ENCODE peak calls at places on chromosome 16, in eight cellular contexts. One of them, this sample, is unnamed.

GRCh38 chr16:50386819-50387218 is 18.0 kb upstream of the BRD7 start:
- DNase-seq in OCI-LY7: no peak
- DNase-seq in NB4: no peak
- DNase-seq in GM23338: no peak
- DNase-seq in tibial nerve: no peak
- DNase-seq in skeletal muscle cell: no peak
- DNase-seq in BJ: no peak
- DNase-seq in epithelial cell of proximal tubule: no peak
- DNase-seq in this sample: no peak

GRCh38 chr16:83992624-83993023 is 24.6 kb downstream of the NECAB2 start:
- DNase-seq in OCI-LY7: no peak
- DNase-seq in NB4: no peak
- DNase-seq in GM23338: no peak
- DNase-seq in tibial nerve: peak; percentile 25
- DNase-seq in skeletal muscle cell: peak; percentile 7
- DNase-seq in BJ: peak; percentile 4
- DNase-seq in epithelial cell of proximal tubule: peak; percentile 81
- DNase-seq in this sample: no peak

GRCh38 chr16:49594706-49595534 is 221.3 kb downstream of the C16orf78 start:
- DNase-seq in OCI-LY7: no peak
- DNase-seq in NB4: no peak
- DNase-seq in GM23338: no peak
- DNase-seq in tibial nerve: no peak
- DNase-seq in skeletal muscle cell: no peak
- DNase-seq in BJ: no peak
- DNase-seq in epithelial cell of proximal tubule: no peak
- DNase-seq in this sample: no peak

GRCh38 chr16:78235168-78235800 is 135.8 kb downstream of the WWOX start:
- DNase-seq in OCI-LY7: peak; percentile 62
- DNase-seq in NB4: peak; percentile 75
- DNase-seq in GM23338: peak; percentile 88
- DNase-seq in tibial nerve: peak; percentile 61
- DNase-seq in skeletal muscle cell: peak; percentile 1
- DNase-seq in BJ: no peak
- DNase-seq in epithelial cell of proximal tubule: no peak
- DNase-seq in this sample: peak; percentile 68

GRCh38 chr16:82627811-82628339 is 1.1 kb downstream of the CDH13 start:
- DNase-seq in OCI-LY7: no peak
- DNase-seq in NB4: no peak
- DNase-seq in GM23338: peak; percentile 49
- DNase-seq in tibial nerve: no peak
- DNase-seq in skeletal muscle cell: no peak
- DNase-seq in BJ: no peak
- DNase-seq in epithelial cell of proximal tubule: no peak
- DNase-seq in this sample: no peak

GRCh38 chr16:363110-364090 is 6.9 kb downstream of the MRPL28 start:
- DNase-seq in OCI-LY7: no peak
- DNase-seq in NB4: no peak
- DNase-seq in GM23338: no peak
- DNase-seq in tibial nerve: no peak
- DNase-seq in skeletal muscle cell: no peak
- DNase-seq in BJ: no peak
- DNase-seq in epithelial cell of proximal tubule: no peak
- DNase-seq in this sample: no peak

GRCh38 chr16:65409505-65409904 is 287.6 kb upstream of the CDH11 start:
- DNase-seq in OCI-LY7: no peak
- DNase-seq in NB4: no peak
- DNase-seq in GM23338: no peak
- DNase-seq in tibial nerve: no peak
- DNase-seq in skeletal muscle cell: no peak
- DNase-seq in BJ: no peak
- DNase-seq in epithelial cell of proximal tubule: no peak
- DNase-seq in this sample: no peak

GRCh38 chr16:83268164-83268563 is 539.6 kb upstream of the HSBP1 start:
- DNase-seq in OCI-LY7: no peak
- DNase-seq in NB4: no peak
- DNase-seq in GM23338: no peak
- DNase-seq in tibial nerve: no peak
- DNase-seq in skeletal muscle cell: no peak
- DNase-seq in BJ: no peak
- DNase-seq in epithelial cell of proximal tubule: no peak
- DNase-seq in this sample: no peak

GRCh38 chr16:70577256-70577698 is 53.7 kb downstream of the SF3B3 start:
- DNase-seq in OCI-LY7: no peak
- DNase-seq in NB4: no peak
- DNase-seq in GM23338: no peak
- DNase-seq in tibial nerve: no peak
- DNase-seq in skeletal muscle cell: peak; percentile 55
- DNase-seq in BJ: no peak
- DNase-seq in epithelial cell of proximal tubule: peak; percentile 65
- DNase-seq in this sample: no peak

GRCh38 chr16:72554935-72555334 is 383.0 kb upstream of the PMFBP1 start:
- DNase-seq in OCI-LY7: no peak
- DNase-seq in NB4: peak; percentile 41
- DNase-seq in GM23338: no peak
- DNase-seq in tibial nerve: no peak
- DNase-seq in skeletal muscle cell: no peak
- DNase-seq in BJ: no peak
- DNase-seq in epithelial cell of proximal tubule: no peak
- DNase-seq in this sample: no peak

GRCh38 chr16:10314811-10315210 is 71.0 kb upstream of the ATF7IP2 start:
- DNase-seq in OCI-LY7: peak; percentile 66
- DNase-seq in NB4: peak; percentile 35
- DNase-seq in GM23338: no peak
- DNase-seq in tibial nerve: no peak
- DNase-seq in skeletal muscle cell: no peak
- DNase-seq in BJ: no peak
- DNase-seq in epithelial cell of proximal tubule: no peak
- DNase-seq in this sample: peak; percentile 39

GRCh38 chr16:82181456-82182185 is 11.6 kb upstream of the MPHOSPH6 start:
- DNase-seq in OCI-LY7: no peak
- DNase-seq in NB4: no peak
- DNase-seq in GM23338: no peak
- DNase-seq in tibial nerve: no peak
- DNase-seq in skeletal muscle cell: no peak
- DNase-seq in BJ: no peak
- DNase-seq in epithelial cell of proximal tubule: no peak
- DNase-seq in this sample: no peak

GRCh38 chr16:47461598-47462266 is 601 bp downstream of the PHKB start:
- DNase-seq in OCI-LY7: peak; percentile 69
- DNase-seq in NB4: peak; percentile 92
- DNase-seq in GM23338: peak; percentile 60
- DNase-seq in tibial nerve: peak; percentile 19
- DNase-seq in skeletal muscle cell: peak; percentile 13
- DNase-seq in BJ: no peak
- DNase-seq in epithelial cell of proximal tubule: peak; percentile 22
- DNase-seq in this sample: peak; percentile 86

GRCh38 chr16:28882476-28883180 is 4.3 kb downstream of the ATP2A1 start:
- DNase-seq in OCI-LY7: no peak
- DNase-seq in NB4: no peak
- DNase-seq in GM23338: peak; percentile 66
- DNase-seq in tibial nerve: no peak
- DNase-seq in skeletal muscle cell: no peak
- DNase-seq in BJ: no peak
- DNase-seq in epithelial cell of proximal tubule: no peak
- DNase-seq in this sample: no peak

GRCh38 chr16:19886061-19886792 is 1.6 kb upstream of the GPRC5B start:
- DNase-seq in OCI-LY7: peak; percentile 74
- DNase-seq in NB4: peak; percentile 84
- DNase-seq in GM23338: peak; percentile 91
- DNase-seq in tibial nerve: peak; percentile 92
- DNase-seq in skeletal muscle cell: peak; percentile 30
- DNase-seq in BJ: no peak
- DNase-seq in epithelial cell of proximal tubule: no peak
- DNase-seq in this sample: peak; percentile 87

GRCh38 chr16:68447721-68448359 is 468 bp downstream of the SMPD3 start:
- DNase-seq in OCI-LY7: no peak
- DNase-seq in NB4: no peak
- DNase-seq in GM23338: no peak
- DNase-seq in tibial nerve: no peak
- DNase-seq in skeletal muscle cell: no peak
- DNase-seq in BJ: no peak
- DNase-seq in epithelial cell of proximal tubule: no peak
- DNase-seq in this sample: no peak

GRCh38 chr16:51880776-51881175 is 666.2 kb downstream of the TOX3 start:
- DNase-seq in OCI-LY7: no peak
- DNase-seq in NB4: no peak
- DNase-seq in GM23338: no peak
- DNase-seq in tibial nerve: no peak
- DNase-seq in skeletal muscle cell: peak; percentile 65
- DNase-seq in BJ: peak; percentile 58
- DNase-seq in epithelial cell of proximal tubule: no peak
- DNase-seq in this sample: no peak

GRCh38 chr16:84648595-84649510 is 542 bp downstream of the KLHL36 start:
- DNase-seq in OCI-LY7: peak; percentile 53
- DNase-seq in NB4: peak; percentile 66
- DNase-seq in GM23338: peak; percentile 62
- DNase-seq in tibial nerve: peak; percentile 21
- DNase-seq in skeletal muscle cell: no peak
- DNase-seq in BJ: no peak
- DNase-seq in epithelial cell of proximal tubule: no peak
- DNase-seq in this sample: peak; percentile 54

GRCh38 chr16:48180868-48181480 is 25.2 kb upstream of the ABCC12 start:
- DNase-seq in OCI-LY7: no peak
- DNase-seq in NB4: no peak
- DNase-seq in GM23338: no peak
- DNase-seq in tibial nerve: no peak
- DNase-seq in skeletal muscle cell: no peak
- DNase-seq in BJ: no peak
- DNase-seq in epithelial cell of proximal tubule: no peak
- DNase-seq in this sample: no peak

GRCh38 chr16:51707666-51708065 is 556.6 kb upstream of the SALL1 start:
- DNase-seq in OCI-LY7: no peak
- DNase-seq in NB4: no peak
- DNase-seq in GM23338: peak; percentile 46
- DNase-seq in tibial nerve: no peak
- DNase-seq in skeletal muscle cell: no peak
- DNase-seq in BJ: no peak
- DNase-seq in epithelial cell of proximal tubule: no peak
- DNase-seq in this sample: no peak

DNA sequence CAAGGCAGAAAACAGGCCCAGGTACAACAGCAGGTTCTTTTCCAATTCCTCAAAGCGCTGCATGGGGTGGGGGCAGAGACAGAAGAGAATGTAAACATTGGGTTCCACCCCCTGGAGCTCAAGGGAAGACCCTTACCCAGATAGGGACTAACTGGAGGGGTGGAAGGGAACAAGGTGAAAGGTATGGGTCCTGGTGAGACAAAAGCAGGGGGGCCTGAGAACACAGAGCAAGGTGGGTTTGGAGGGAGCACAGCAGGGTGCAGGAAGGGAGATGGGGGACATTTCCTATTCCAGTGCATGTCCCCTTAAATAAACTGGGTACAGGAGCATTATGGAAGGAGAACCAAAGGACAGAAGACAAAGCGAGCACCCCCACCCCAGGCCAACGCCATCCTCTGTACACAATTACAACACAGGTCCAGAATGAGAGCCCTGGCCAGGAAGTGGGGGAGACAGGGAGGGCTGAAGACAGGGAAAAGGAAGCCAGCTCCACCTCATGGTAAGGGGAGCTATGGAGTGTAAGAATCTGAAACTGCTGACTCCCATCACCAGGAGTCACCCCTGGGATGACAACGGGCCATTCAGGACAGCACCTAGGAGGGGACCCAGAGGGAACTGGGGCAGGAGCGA is 2.1 kb upstream of the CD2BP2 start:
- DNase-seq in OCI-LY7: no peak
- DNase-seq in NB4: no peak
- DNase-seq in GM23338: no peak
- DNase-seq in tibial nerve: no peak
- DNase-seq in skeletal muscle cell: no peak
- DNase-seq in BJ: no peak
- DNase-seq in epithelial cell of proximal tubule: no peak
- DNase-seq in this sample: no peak
- H3K4me3 ChIP-seq in OCI-LY7: no peak overlapping the region
- H3K4me3 ChIP-seq in NB4: no peak overlapping the region
- H3K4me3 ChIP-seq in GM23338: no peak overlapping the region
- H3K4me3 ChIP-seq in tibial nerve: no peak overlapping the region
- H3K4me3 ChIP-seq in skeletal muscle cell: no peak overlapping the region
- H3K4me3 ChIP-seq in BJ: no peak overlapping the region
- H3K4me3 ChIP-seq in epithelial cell of proximal tubule: no peak overlapping the region
- H3K4me3 ChIP-seq in this sample: no peak overlapping the region

DNA sequence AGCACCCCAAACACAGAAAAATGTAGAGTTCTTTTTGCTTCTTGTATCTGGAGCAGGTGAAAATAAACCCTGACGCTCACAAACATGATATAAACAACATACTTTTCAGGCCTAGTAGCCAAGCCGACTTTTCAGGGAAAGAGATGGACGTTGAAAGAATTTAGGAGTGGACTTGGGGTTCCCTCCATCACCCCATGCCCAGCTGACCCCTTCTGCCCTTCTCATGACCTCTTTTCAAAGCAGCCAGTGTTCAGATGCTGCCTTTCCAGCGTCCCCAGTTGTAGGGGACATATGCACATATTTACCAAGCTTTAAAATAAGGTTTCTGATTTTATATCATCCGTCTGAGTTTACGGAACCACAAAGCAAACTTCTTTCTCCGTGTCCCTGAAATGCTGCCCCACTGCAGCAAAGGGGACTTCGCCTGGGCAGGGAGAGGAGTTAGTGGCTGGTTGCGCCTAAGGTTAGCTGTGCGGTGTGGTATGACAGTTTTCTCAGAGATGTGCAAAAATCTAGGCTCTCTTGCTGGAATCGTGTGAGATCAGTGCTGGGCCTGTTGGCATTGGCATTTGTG is 235.5 kb downstream of the MRTFB start:
- DNase-seq in OCI-LY7: no peak
- DNase-seq in NB4: no peak
- DNase-seq in GM23338: no peak
- DNase-seq in tibial nerve: no peak
- DNase-seq in skeletal muscle cell: no peak
- DNase-seq in BJ: no peak
- DNase-seq in epithelial cell of proximal tubule: no peak
- DNase-seq in this sample: no peak
- H3K4me3 ChIP-seq in OCI-LY7: peak overlapping the region; percentile 99
- H3K4me3 ChIP-seq in NB4: no peak overlapping the region
- H3K4me3 ChIP-seq in GM23338: no peak overlapping the region
- H3K4me3 ChIP-seq in tibial nerve: no peak overlapping the region
- H3K4me3 ChIP-seq in skeletal muscle cell: no peak overlapping the region
- H3K4me3 ChIP-seq in BJ: no peak overlapping the region
- H3K4me3 ChIP-seq in epithelial cell of proximal tubule: no peak overlapping the region
- H3K4me3 ChIP-seq in this sample: peak overlapping the region; percentile 91

GRCh38 chr16:4414187-4414909 is 2.0 kb downstream of the CORO7 start:
- DNase-seq in OCI-LY7: peak; percentile 59
- DNase-seq in NB4: no peak
- DNase-seq in GM23338: no peak
- DNase-seq in tibial nerve: no peak
- DNase-seq in skeletal muscle cell: no peak
- DNase-seq in BJ: no peak
- DNase-seq in epithelial cell of proximal tubule: no peak
- DNase-seq in this sample: peak; percentile 98
- H3K4me3 ChIP-seq in OCI-LY7: peak overlapping the region; percentile 98
- H3K4me3 ChIP-seq in NB4: peak overlapping the region; percentile 86
- H3K4me3 ChIP-seq in GM23338: no peak overlapping the region
- H3K4me3 ChIP-seq in tibial nerve: no peak overlapping the region
- H3K4me3 ChIP-seq in skeletal muscle cell: peak overlapping the region; percentile 96
- H3K4me3 ChIP-seq in BJ: no peak overlapping the region
- H3K4me3 ChIP-seq in epithelial cell of proximal tubule: no peak overlapping the region
- H3K4me3 ChIP-seq in this sample: peak overlapping the region; percentile 90

DNA sequence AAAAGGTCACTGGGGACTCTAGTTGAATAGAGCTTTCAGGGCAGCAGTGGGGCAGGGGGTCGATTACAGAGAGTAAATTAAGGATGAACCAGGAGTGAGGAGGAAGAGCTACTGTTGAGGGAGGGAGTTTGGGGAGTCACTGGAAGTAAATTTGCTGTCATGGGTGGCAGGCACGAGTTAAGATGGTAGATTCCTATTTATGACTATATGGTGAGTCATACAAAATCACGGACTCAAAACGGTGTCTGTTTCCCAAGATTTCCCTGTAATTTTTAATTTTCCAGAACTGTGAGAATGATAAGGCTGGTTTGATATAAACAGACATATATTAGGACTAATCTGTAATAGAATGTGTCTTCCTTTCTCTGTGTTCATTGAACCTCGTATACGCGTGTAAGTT is 287.6 kb upstream of the GOT2 start:
- DNase-seq in OCI-LY7: no peak
- DNase-seq in NB4: no peak
- DNase-seq in GM23338: no peak
- DNase-seq in tibial nerve: no peak
- DNase-seq in skeletal muscle cell: no peak
- DNase-seq in BJ: no peak
- DNase-seq in epithelial cell of proximal tubule: peak; percentile 22
- DNase-seq in this sample: no peak
- H3K4me3 ChIP-seq in OCI-LY7: no peak overlapping the region
- H3K4me3 ChIP-seq in NB4: no peak overlapping the region
- H3K4me3 ChIP-seq in GM23338: no peak overlapping the region
- H3K4me3 ChIP-seq in tibial nerve: no peak overlapping the region
- H3K4me3 ChIP-seq in skeletal muscle cell: no peak overlapping the region
- H3K4me3 ChIP-seq in BJ: no peak overlapping the region
- H3K4me3 ChIP-seq in epithelial cell of proximal tubule: no peak overlapping the region
- H3K4me3 ChIP-seq in this sample: no peak overlapping the region

This sample was measured in GM12865.